ENCODE peak calls at places on chromosomes 2 and 18, in six cellular contexts. D is IMR-90, G is heart left ventricle, N is HCT116, Y is tibial nerve, W is testis. Q is an unnamed sample.

GRCh38 chr2:233426619-233427342 is 72.5 kb downstream of the DGKD start:
- DNase-seq in D (peak; percentile 99), G (no peak), N (peak; percentile 79), Y (no peak), W (peak; percentile 9), Q (no peak)

GRCh38 chr2:209496586-209496982 is 72.7 kb downstream of the MAP2 start:
- DNase-seq in D (peak; percentile 40), G (no peak), N (no peak), Y (no peak), W (no peak), Q (no peak)

GRCh38 chr2:167135691-167136090 is 247.4 kb downstream of the XIRP2 start:
- DNase-seq in D (peak; percentile 55), G (no peak), N (no peak), Y (no peak), W (no peak), Q (no peak)

GRCh38 chr18:57754577-57755330 is 48.4 kb downstream of the ATP8B1 start:
- DNase-seq in D (no peak), G (no peak), N (no peak), Y (no peak), W (no peak), Q (no peak)

GRCh38 chr18:3456686-3457069 is 6.7 kb downstream of the TGIF1 start:
- DNase-seq in D (no peak), G (no peak), N (no peak), Y (no peak), W (no peak), Q (no peak)

GRCh38 chr2:54840559-54840958 is 117.1 kb downstream of the EML6 start:
- DNase-seq in D (no peak), G (no peak), N (no peak), Y (no peak), W (no peak), Q (no peak)

GRCh38 chr18:30057398-30057797 is 985.1 kb downstream of the DSC3 start:
- DNase-seq in D (no peak), G (no peak), N (no peak), Y (no peak), W (no peak), Q (no peak)

GRCh38 chr2:192657364-192657763 is 462.6 kb upstream of the TMEFF2 start:
- DNase-seq in D (no peak), G (no peak), N (no peak), Y (no peak), W (no peak), Q (no peak)

GRCh38 chr2:32847734-32848133 is 99.0 kb upstream of the LTBP1 start:
- DNase-seq in D (no peak), G (no peak), N (no peak), Y (no peak), W (no peak), Q (no peak)

GRCh38 chr2:242085941-242086621 is 216.6 kb downstream of the RTP5 start:
- DNase-seq in D (peak; percentile 1), G (peak; percentile 69), N (no peak), Y (peak; percentile 37), W (no peak), Q (peak; percentile 83)

GRCh38 chr18:13464432-13465125 is 246.0 kb downstream of the LDLRAD4 start:
- DNase-seq in D (no peak), G (peak; percentile 77), N (no peak), Y (peak; percentile 28), W (no peak), Q (peak; percentile 92)

GRCh38 chr2:135587958-135588357 is 56.7 kb downstream of the R3HDM1 start:
- DNase-seq in D (no peak), G (no peak), N (no peak), Y (no peak), W (no peak), Q (no peak)

GRCh38 chr2:26925100-26925791 is 45.2 kb upstream of the MAPRE3 start:
- DNase-seq in D (no peak), G (no peak), N (no peak), Y (no peak), W (no peak), Q (peak; percentile 62)

GRCh38 chr2:29281585-29281984 is 166.4 kb downstream of the CLIP4 start:
- DNase-seq in D (peak; percentile 1), G (peak; percentile 39), N (no peak), Y (peak; percentile 7), W (peak; percentile 60), Q (no peak)

GRCh38 chr2:154238252-154238651 is 366.5 kb downstream of the GALNT13 start:
- DNase-seq in D (no peak), G (no peak), N (no peak), Y (no peak), W (no peak), Q (no peak)

GRCh38 chr18:48569915-48570264 is 31.1 kb downstream of the CTIF start:
- DNase-seq in D (no peak), G (peak; percentile 2), N (no peak), Y (no peak), W (no peak), Q (no peak)

GRCh38 chr2:206086683-206087350 is 843 bp upstream of the INO80D start:
- DNase-seq in D (no peak), G (no peak), N (no peak), Y (no peak), W (no peak), Q (no peak)

GRCh38 chr2:25692143-25692542 is 18.8 kb upstream of the DTNB start:
- DNase-seq in D (no peak), G (peak; percentile 33), N (no peak), Y (peak; percentile 7), W (no peak), Q (no peak)

GRCh38 chr2:229501051-229501794 is 213.1 kb downstream of the DNER start:
- DNase-seq in D (no peak), G (no peak), N (no peak), Y (no peak), W (no peak), Q (no peak)

DNA sequence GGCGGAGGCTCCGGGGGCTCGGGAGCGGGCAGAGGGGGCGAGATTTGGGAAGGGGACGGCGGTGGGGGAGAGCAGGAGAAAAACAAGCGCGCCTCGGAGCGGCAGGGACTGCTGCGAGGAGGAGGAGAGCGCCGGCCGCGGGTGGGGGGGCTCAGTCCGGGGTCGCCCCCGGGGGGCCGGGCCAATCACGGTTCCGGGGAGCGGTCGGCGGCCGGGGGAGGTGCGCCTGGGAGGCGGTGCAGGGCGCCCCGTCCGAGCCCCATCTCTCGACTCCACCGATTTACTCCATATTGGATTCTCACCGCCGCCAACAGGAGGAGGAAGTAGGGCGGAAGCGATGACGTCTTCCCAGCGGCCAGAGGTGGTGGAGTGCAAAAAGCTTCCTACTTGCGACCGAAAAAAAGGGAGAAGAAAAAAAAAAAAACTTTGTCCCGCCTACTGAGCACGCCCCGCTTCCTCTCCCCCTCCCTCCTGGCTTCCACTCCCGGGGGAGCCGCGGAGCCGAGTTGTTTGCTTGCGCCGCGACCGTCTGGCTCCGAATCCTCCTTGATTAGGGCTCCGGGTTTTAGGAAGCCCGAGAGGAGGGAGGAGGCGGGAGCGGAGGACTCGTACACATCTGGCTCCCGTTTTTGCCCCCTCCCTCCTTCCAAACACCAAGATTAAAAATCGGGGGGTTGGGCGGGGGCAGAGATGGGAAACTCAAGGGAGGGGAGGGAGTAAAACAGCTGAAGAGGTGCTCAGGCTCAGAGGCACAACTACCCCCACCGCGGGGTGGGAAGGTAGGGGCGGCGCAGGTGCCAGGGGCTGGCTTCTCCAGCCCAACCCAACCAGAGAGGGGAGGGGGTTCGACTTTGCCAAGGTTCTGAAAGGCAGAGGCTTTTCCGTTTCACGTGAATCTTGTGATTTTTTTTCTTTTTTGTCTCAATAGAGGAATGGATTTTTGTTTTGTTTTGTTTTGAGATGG is at the start of gene SPRED2:
- DNase-seq in D (peak; percentile 97), G (peak; percentile 95), N (peak; percentile 95), Y (peak; percentile 95), W (peak; percentile 94), Q (peak; percentile 92)
- TF ChIP-seq POLR2A in D (peak; percentile 81), G (no peak), N (peak; percentile 58), Y (peak; percentile 49), W (no peak), Q (no peak)

DNA sequence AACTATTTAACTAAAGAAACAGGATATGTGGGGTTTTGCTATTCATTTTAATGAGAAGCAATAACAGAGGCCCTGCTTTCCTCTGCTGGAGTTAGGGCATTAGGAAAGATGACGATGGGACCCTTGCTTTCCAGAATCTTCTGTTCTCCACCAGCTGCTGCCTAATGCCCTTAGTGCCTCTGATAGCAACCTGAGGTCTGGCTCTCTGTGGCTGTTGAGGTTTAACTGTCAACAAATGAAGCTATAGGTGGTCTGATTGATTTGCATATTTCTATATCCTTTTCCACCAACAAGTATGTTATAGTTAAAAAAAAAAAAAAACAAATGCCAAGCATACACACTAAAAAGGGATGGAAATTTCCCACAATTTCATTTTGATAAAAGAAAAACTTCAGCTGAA is 115.1 kb upstream of the NCK2 start:
- DNase-seq in D (no peak), G (no peak), N (no peak), Y (no peak), W (no peak), Q (no peak)
- H3K27me3 ChIP-seq in D (peaks cover 46% of the 10 kb centered on the region), G (no peaks in the 10 kb centered on the region), N (peaks cover 88% of the 10 kb centered on the region), Y (no peaks in the 10 kb centered on the region), W (no peaks in the 10 kb centered on the region), Q (no peaks in the 10 kb centered on the region)

DNA sequence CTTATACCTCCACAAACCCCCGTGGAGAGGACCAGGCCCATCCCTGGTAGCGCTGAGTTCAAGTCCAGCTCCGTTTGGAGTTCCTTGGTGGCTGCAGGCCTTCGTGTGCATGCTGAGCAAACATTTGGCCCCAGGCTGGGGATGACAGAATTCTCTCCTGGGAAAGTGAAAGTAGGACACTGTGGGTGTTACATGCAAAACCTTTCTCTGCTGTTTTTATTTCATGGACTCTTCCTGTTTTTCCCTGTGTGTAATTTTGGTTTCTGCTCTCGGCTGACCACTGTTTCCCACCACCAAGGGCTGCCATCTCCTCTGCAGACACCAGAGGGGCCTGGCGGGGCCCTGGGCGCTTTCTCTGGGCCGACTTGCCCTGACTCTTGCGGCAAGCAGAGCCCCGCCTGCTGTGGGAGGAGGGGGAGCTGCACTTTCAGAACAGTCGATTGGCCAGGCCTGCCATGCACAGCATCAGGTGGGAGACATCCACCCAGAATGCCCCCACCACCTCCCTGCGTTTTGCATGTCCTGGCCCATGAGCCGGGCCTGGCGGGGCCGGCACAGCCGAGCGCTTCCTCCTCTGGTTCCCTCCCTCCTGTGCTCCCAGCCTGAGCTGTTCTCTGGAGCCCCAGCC is 102.4 kb downstream of the CABLES1 start:
- DNase-seq in D (peak; percentile 41), G (peak; percentile 50), N (no peak), Y (no peak), W (peak; percentile 18), Q (peak; percentile 86)
- TF ChIP-seq POLR2A in D (no peak), G (no peak), N (no peak), Y (no peak), W (no peak), Q (no peak)

DNA sequence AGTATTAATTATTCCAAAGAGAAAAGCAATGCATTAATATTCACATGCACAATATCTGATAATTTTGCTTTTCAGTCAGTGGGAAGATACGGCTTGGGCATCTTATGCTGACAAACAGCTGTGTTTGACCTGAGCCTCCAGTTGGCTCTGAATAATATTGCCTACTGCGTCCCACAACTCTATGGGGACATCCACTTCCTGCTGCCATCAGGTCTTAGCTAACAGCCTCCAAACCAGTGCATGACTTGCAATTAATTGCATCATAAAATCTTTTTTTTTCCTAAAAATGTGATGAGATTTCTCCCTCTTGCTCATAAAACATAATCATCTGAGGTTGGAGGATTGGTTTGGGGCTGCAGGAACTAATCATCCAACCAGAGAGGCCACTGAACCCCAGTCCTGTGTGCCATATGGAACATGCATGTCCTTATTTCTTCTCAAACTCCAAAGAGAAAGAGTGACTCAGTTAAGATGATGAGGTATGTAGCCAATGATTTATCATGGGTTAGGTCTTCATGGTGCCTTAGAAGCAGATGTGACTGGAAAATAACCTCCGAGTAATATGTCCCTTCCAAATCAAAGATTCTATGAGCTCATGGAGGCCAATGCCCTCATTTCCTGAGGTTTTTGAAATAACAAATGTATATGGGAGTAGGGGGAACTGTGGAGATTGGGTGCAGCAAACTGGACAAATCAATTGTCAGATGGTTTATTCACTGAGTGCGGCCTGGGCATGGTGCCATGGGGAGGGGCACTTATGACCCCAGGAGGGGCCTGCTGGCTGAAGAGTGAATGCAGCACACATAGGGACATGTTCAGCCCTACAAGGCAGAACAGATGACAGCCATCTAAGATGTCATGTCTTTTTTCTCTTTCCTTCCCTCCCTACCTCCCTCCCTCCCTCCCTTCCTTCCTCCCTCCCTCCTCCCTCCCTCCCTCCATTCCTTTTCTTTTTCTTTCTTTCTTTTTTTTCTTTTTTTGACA is 39.4 kb downstream of the EDAR start:
- DNase-seq in D (no peak), G (no peak), N (no peak), Y (no peak), W (no peak), Q (no peak)
- H3K27me3 ChIP-seq in D (peaks cover 41% of the 10 kb centered on the region), G (no peaks in the 10 kb centered on the region), N (no peaks in the 10 kb centered on the region), Y (no peaks in the 10 kb centered on the region), W (no peaks in the 10 kb centered on the region), Q (no peaks in the 10 kb centered on the region)

Q was measured in spleen.